ENCODE peak calls at places on chromosomes 3 and 15, in nine cellular contexts. S, A, J, E, M, P, H, Z and U are unnamed samples.

GRCh38 chr15:81273855-81274254 is 50.1 kb downstream of the STARD5 start:
- DNase-seq in S (no peak), A (no peak), J (no peak), E (no peak), M (no peak), P (no peak), H (no peak), Z (no peak), U (no peak)

GRCh38 chr3:39707314-39707909 is 102.0 kb upstream of the MYRIP start:
- DNase-seq in S (no peak), A (peak), J (peak), E (peak), M (no peak), P (peak), H (no peak), Z (peak), U (no peak)

GRCh38 chr3:52872245-52872644 is 25.1 kb downstream of the STIMATE start:
- DNase-seq in S (no peak), A (peak), J (no peak), E (no peak), M (no peak), P (no peak), H (no peak), Z (no peak), U (no peak)

GRCh38 chr3:128433630-128434185 is 33.0 kb downstream of the DNAJB8 start:
- DNase-seq in S (no peak), A (peak), J (no peak), E (no peak), M (no peak), P (no peak), H (no peak), Z (peak), U (no peak)

GRCh38 chr15:62648954-62649353 is 393.6 kb upstream of the TPM1 start:
- DNase-seq in S (no peak), A (no peak), J (peak), E (peak), M (no peak), P (no peak), H (no peak), Z (peak), U (no peak)

GRCh38 chr3:108190346-108190745 is 31.9 kb downstream of the IFT57 start:
- DNase-seq in S (no peak), A (no peak), J (no peak), E (no peak), M (no peak), P (no peak), H (no peak), Z (no peak), U (no peak)

GRCh38 chr3:141466633-141467169 is 20.1 kb upstream of the RASA2 start:
- DNase-seq in S (no peak), A (no peak), J (no peak), E (no peak), M (no peak), P (no peak), H (no peak), Z (no peak), U (no peak)

GRCh38 chr15:43550527-43551363 is 33.3 kb downstream of the MAP1A start:
- DNase-seq in S (peak), A (no peak), J (no peak), E (peak), M (no peak), P (no peak), H (no peak), Z (no peak), U (no peak)

GRCh38 chr15:69758810-69759410 is 306.3 kb downstream of the RPLP1 start:
- DNase-seq in S (no peak), A (peak), J (no peak), E (peak), M (peak), P (no peak), H (no peak), Z (no peak), U (peak)

GRCh38 chr3:62032738-62033137 is 340.6 kb downstream of the FEZF2 start:
- DNase-seq in S (no peak), A (no peak), J (no peak), E (no peak), M (no peak), P (no peak), H (no peak), Z (no peak), U (no peak)

GRCh38 chr3:105385868-105386508 is 19.3 kb downstream of the ALCAM start:
- DNase-seq in S (no peak), A (no peak), J (no peak), E (no peak), M (no peak), P (no peak), H (no peak), Z (no peak), U (no peak)

GRCh38 chr3:107574650-107575049 is 51.9 kb downstream of the BBX start:
- DNase-seq in S (no peak), A (peak), J (peak), E (peak), M (no peak), P (no peak), H (no peak), Z (peak), U (no peak)

GRCh38 chr3:117600666-117601065 is 891.1 kb downstream of the TUSC7 start:
- DNase-seq in S (no peak), A (no peak), J (peak), E (no peak), M (no peak), P (no peak), H (no peak), Z (no peak), U (no peak)

GRCh38 chr3:83034806-83035703 is 1273.6 kb upstream of the GBE1 start:
- DNase-seq in S (no peak), A (no peak), J (no peak), E (no peak), M (peak), P (no peak), H (no peak), Z (no peak), U (no peak)

GRCh38 chr15:25180606-25181289 is 226.0 kb downstream of the SNRPN start:
- DNase-seq in S (peak), A (no peak), J (no peak), E (no peak), M (peak), P (no peak), H (no peak), Z (no peak), U (no peak)

GRCh38 chr3:190225186-190225692 is 97.0 kb downstream of the CLDN1 start:
- DNase-seq in S (no peak), A (peak), J (peak), E (peak), M (no peak), P (no peak), H (no peak), Z (peak), U (no peak)

GRCh38 chr15:42808921-42809320 is 72.0 kb upstream of the CDAN1 start:
- DNase-seq in S (no peak), A (no peak), J (peak), E (no peak), M (no peak), P (no peak), H (no peak), Z (no peak), U (no peak)

GRCh38 chr3:48441940-48442339 is 1.9 kb downstream of the TMA7 start:
- DNase-seq in S (no peak), A (no peak), J (no peak), E (no peak), M (no peak), P (no peak), H (no peak), Z (no peak), U (no peak)

GRCh38 chr15:35874260-35874905 is 328.4 kb upstream of the DPH6 start:
- DNase-seq in S (peak), A (peak), J (peak), E (peak), M (no peak), P (no peak), H (no peak), Z (no peak), U (no peak)

GRCh38 chr15:99613887-99614642 is 48.3 kb downstream of the MEF2A start:
- DNase-seq in S (no peak), A (no peak), J (peak), E (peak), M (peak), P (no peak), H (no peak), Z (no peak), U (no peak)

GRCh38 chr3:160676547-160677303 is at the start of gene ARL14:
- DNase-seq in S (no peak), A (peak), J (peak), E (peak), M (no peak), P (no peak), H (no peak), Z (no peak), U (no peak)

GRCh38 chr3:73024836-73025235 is 28.2 kb downstream of the PPP4R2 start:
- DNase-seq in S (no peak), A (no peak), J (peak), E (no peak), M (no peak), P (no peak), H (no peak), Z (peak), U (no peak)

GRCh38 chr15:61228025-61228901 is 839 bp downstream of the RORA start:
- DNase-seq in S (no peak), A (no peak), J (peak), E (peak), M (peak), P (peak), H (no peak), Z (peak), U (no peak)